ENCODE peak calls at places on chromosomes 16 and 17, in five cellular contexts. Y is H9, D is mesenchymal stem cell, J is trophoblast cell, B is H1. E is an unnamed sample.

GRCh38 chr17:43467981-43468541 is 15.7 kb upstream of the DHX8 start:
- DNase-seq in Y (no peak), D (peak; percentile 50), J (no peak), B (no peak), E (no peak)

GRCh38 chr16:17548825-17549224 is 78.1 kb upstream of the XYLT1 start:
- DNase-seq in Y (no peak), D (no peak), J (no peak), B (no peak), E (no peak)

GRCh38 chr17:2366747-2367494 is 29.6 kb downstream of the SGSM2 start:
- DNase-seq in Y (peak; percentile 85), D (peak; percentile 23), J (no peak), B (peak; percentile 85), E (no peak)

GRCh38 chr17:13395346-13395745 is 206.4 kb downstream of the HS3ST3A1 start:
- DNase-seq in Y (no peak), D (no peak), J (no peak), B (no peak), E (no peak)

GRCh38 chr16:12901204-12901596 is 198 bp upstream of the SHISA9 start:
- DNase-seq in Y (peak; percentile 92), D (no peak), J (no peak), B (peak; percentile 80), E (peak; percentile 79)

GRCh38 chr16:28103516-28104170 is 40.1 kb upstream of the GSG1L start:
- DNase-seq in Y (no peak), D (no peak), J (no peak), B (no peak), E (no peak)

GRCh38 chr17:260031-260791 is 78.8 kb upstream of the DOC2B start:
- DNase-seq in Y (peak; percentile 80), D (no peak), J (no peak), B (peak; percentile 64), E (no peak)

GRCh38 chr17:40399185-40399584 is 18.5 kb downstream of the TOP2A start:
- DNase-seq in Y (no peak), D (peak; percentile 79), J (no peak), B (no peak), E (no peak)

GRCh38 chr17:41527076-41528023 is 758 bp downstream of the KRT19 start:
- DNase-seq in Y (peak; percentile 77), D (peak; percentile 55), J (no peak), B (peak; percentile 73), E (peak; percentile 26)

GRCh38 chr16:53821957-53822625 is 118.1 kb downstream of the FTO start:
- DNase-seq in Y (no peak), D (peak; percentile 49), J (peak; percentile 32), B (no peak), E (no peak)

GRCh38 chr16:83404261-83404660 is 403.5 kb upstream of the HSBP1 start:
- DNase-seq in Y (no peak), D (no peak), J (no peak), B (no peak), E (no peak)

GRCh38 chr17:39846205-39846604 is 17.9 kb downstream of the IKZF3 start:
- DNase-seq in Y (no peak), D (no peak), J (no peak), B (no peak), E (no peak)

GRCh38 chr17:49195746-49196145 is 14.6 kb downstream of the GNGT2 start:
- DNase-seq in Y (no peak), D (no peak), J (no peak), B (no peak), E (no peak)

GRCh38 chr16:17070882-17071592 is 399.7 kb downstream of the XYLT1 start:
- DNase-seq in Y (peak; percentile 45), D (no peak), J (peak; percentile 53), B (peak; percentile 61), E (peak; percentile 47)

GRCh38 chr17:1906622-1907021 is 76.8 kb downstream of the RPA1 start:
- DNase-seq in Y (no peak), D (no peak), J (no peak), B (no peak), E (peak; percentile 65)

GRCh38 chr17:38729886-38730525 is at the start of gene CISD3:
- DNase-seq in Y (peak; percentile 86), D (peak; percentile 83), J (peak; percentile 77), B (peak; percentile 84), E (peak; percentile 84)

GRCh38 chr16:14280541-14280940 is 209.4 kb downstream of the MRTFB start:
- DNase-seq in Y (no peak), D (no peak), J (no peak), B (no peak), E (no peak)

GRCh38 chr17:48560452-48560817 is 15.5 kb upstream of the HOXB2 start:
- DNase-seq in Y (no peak), D (no peak), J (no peak), B (no peak), E (no peak)

GRCh38 chr16:84198401-84198800 is 7.4 kb downstream of the ADAD2 start:
- DNase-seq in Y (no peak), D (peak; percentile 79), J (no peak), B (no peak), E (no peak)

GRCh38 chr17:8072727-8073461 is 14.6 kb downstream of the ALOX12B start:
- DNase-seq in Y (peak; percentile 61), D (peak; percentile 22), J (no peak), B (peak; percentile 68), E (no peak)

GRCh38 chr17:1783834-1784611 is 22.2 kb downstream of the SERPINF1 start:
- DNase-seq in Y (no peak), D (peak; percentile 85), J (peak; percentile 21), B (no peak), E (no peak)

GRCh38 chr17:58415371-58416055 is 1.8 kb downstream of the RNF43 start:
- DNase-seq in Y (peak; percentile 68), D (no peak), J (no peak), B (no peak), E (no peak)

GRCh38 chr16:25107466-25107792 is 4.1 kb upstream of the LCMT1 start:
- DNase-seq in Y (no peak), D (no peak), J (no peak), B (no peak), E (no peak)

GRCh38 chr16:14302399-14303181 is 231.5 kb downstream of the MRTFB start:
- DNase-seq in Y (peak; percentile 49), D (peak; percentile 41), J (no peak), B (no peak), E (no peak)

GRCh38 chr16:69037373-69038160 is 67.9 kb upstream of the HAS3 start:
- DNase-seq in Y (no peak), D (no peak), J (peak; percentile 70), B (no peak), E (no peak)

GRCh38 chr16:3599922-3600321 is 11.5 kb downstream of the SLX4 start:
- DNase-seq in Y (no peak), D (no peak), J (no peak), B (no peak), E (no peak)

DNA sequence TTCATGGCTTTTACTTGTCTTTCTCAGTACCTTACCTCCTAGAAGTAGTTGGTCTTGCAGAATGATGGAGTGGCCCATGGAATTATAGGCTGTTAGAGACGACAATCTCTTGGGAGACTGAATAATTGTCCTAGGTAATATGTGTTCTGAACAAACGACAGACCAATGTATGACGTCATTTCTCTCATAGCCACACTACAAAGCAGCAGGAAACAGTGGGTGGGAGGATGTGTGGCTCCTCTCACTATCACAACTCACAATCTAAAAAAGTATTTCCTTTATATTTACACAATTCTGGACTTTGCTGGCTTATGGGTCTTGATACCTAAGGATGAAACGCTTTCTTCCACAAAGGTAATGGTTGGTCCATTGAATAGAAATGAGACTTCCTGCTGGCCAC is 183.9 kb downstream of the TOX3 start:
- DNase-seq in Y (no peak), D (no peak), J (no peak), B (no peak), E (no peak)
- H2BK12ac ChIP-seq in Y (no peak overlapping the region), D (no peak overlapping the region), J (no peak overlapping the region), B (no peak overlapping the region), E (no peak overlapping the region)

GRCh38 chr17:61770043-61770442 is 93.3 kb downstream of the BRIP1 start:
- DNase-seq in Y (no peak), D (peak; percentile 43), J (peak; percentile 0), B (no peak), E (no peak)
- H3K18ac ChIP-seq in Y (no peak overlapping the region), D (no peak overlapping the region), J (no peak overlapping the region), B (no peak overlapping the region), E (no peak overlapping the region)

DNA sequence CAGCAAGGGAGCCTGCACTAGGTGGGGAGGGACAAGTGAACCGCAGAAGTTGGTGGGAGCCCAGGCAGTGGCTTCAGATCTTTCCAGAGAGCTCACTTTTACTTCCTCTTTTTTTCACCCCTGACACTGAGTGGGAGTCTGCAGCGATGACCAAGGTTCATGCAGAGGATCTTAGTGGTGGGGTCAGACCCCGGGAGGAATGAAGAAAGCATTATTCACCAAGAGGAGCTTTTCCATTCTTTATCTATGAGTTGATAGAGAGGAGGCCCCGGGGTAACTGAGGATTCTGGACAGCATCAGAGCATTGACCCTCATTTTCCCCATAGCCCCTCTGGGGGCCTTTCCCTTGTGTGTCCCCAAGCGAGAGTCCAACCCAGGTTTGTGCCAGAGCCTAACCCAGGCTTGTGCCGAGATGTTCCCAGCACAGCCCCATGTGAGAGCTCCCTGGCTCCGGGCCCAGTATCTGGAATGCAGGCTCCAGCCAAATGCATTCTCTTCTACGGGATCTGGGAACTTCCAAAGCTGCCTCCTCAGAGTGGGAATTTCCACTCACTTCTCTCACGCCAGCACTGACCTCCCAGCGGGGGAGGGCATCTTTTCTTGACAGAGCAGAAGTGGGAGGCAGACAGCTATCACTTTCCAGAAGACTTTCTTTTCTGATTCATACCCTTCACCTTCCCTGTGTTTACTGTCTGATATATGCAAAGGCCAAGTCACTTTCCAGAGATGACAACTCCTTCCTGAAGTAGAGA is 2.8 kb upstream of the CCL2 start:
- DNase-seq in Y (no peak), D (peak; percentile 96), J (no peak), B (no peak), E (no peak)
- H4K91ac ChIP-seq in Y (no peak overlapping the region), D (peak overlapping the region; percentile 70), J (no peak overlapping the region), B (no peak overlapping the region), E (no peak overlapping the region)

GRCh38 chr16:67828651-67829050 is 13.5 kb upstream of the THAP11 start:
- DNase-seq in Y (no peak), D (no peak), J (no peak), B (no peak), E (no peak)

GRCh38 chr16:67833035-67833417 is 9.1 kb upstream of the THAP11 start:
- DNase-seq in Y (no peak), D (peak; percentile 76), J (no peak), B (no peak), E (no peak)

GRCh38 chr16:67834242-67834614 is 7.9 kb upstream of the THAP11 start:
- DNase-seq in Y (no peak), D (no peak), J (no peak), B (no peak), E (no peak)

GRCh38 chr16:67837811-67838210 is 4.3 kb upstream of the THAP11 start:
- DNase-seq in Y (no peak), D (no peak), J (no peak), B (no peak), E (no peak)

GRCh38 chr16:67833418-67834241 is 8.5 kb upstream of the THAP11 start:
- DNase-seq in Y (peak; percentile 93), D (peak; percentile 91), J (peak; percentile 87), B (peak; percentile 97), E (peak; percentile 90)
- H2BK12ac ChIP-seq in Y (no peak overlapping the region), D (no peak overlapping the region), J (no peak overlapping the region), B (no peak overlapping the region), E (no peak overlapping the region)